ENCODE peak calls at places on chromosomes 6 and 20, in five cellular contexts. One of them, this sample, is unnamed.

GRCh38 chr6:167699141-167700036 is 127.3 kb upstream of the AFDN start:
- DNase-seq in psoas muscle: peak
- DNase-seq in left ventricle myocardium inferior: peak
- DNase-seq in COR-L47: no peak
- DNase-seq in natural killer cell treated with Interleukin-12 subunit alpha and Interleukin-12 subunit beta and Interleukin-15 and Interleukin-18, amount 100 ng/mL, for 72 hours: peak
- DNase-seq in this sample: no peak

GRCh38 chr6:125511809-125512341 is 210.1 kb upstream of the HDDC2 start:
- DNase-seq in psoas muscle: no peak
- DNase-seq in left ventricle myocardium inferior: no peak
- DNase-seq in COR-L47: no peak
- DNase-seq in natural killer cell treated with Interleukin-12 subunit alpha and Interleukin-12 subunit beta and Interleukin-15 and Interleukin-18, amount 100 ng/mL, for 72 hours: no peak
- DNase-seq in this sample: peak

GRCh38 chr6:30378290-30378937 is 33.5 kb downstream of the RPP21 start:
- DNase-seq in psoas muscle: no peak
- DNase-seq in left ventricle myocardium inferior: no peak
- DNase-seq in COR-L47: no peak
- DNase-seq in natural killer cell treated with Interleukin-12 subunit alpha and Interleukin-12 subunit beta and Interleukin-15 and Interleukin-18, amount 100 ng/mL, for 72 hours: no peak
- DNase-seq in this sample: peak

GRCh38 chr6:168149015-168149414 is 70.0 kb upstream of the FRMD1 start:
- DNase-seq in psoas muscle: no peak
- DNase-seq in left ventricle myocardium inferior: no peak
- DNase-seq in COR-L47: no peak
- DNase-seq in natural killer cell treated with Interleukin-12 subunit alpha and Interleukin-12 subunit beta and Interleukin-15 and Interleukin-18, amount 100 ng/mL, for 72 hours: no peak
- DNase-seq in this sample: no peak

GRCh38 chr20:3218307-3218988 is 9.2 kb downstream of the ITPA start:
- DNase-seq in psoas muscle: peak
- DNase-seq in left ventricle myocardium inferior: peak
- DNase-seq in COR-L47: peak
- DNase-seq in natural killer cell treated with Interleukin-12 subunit alpha and Interleukin-12 subunit beta and Interleukin-15 and Interleukin-18, amount 100 ng/mL, for 72 hours: peak
- DNase-seq in this sample: peak

GRCh38 chr6:136210450-136211165 is 39.5 kb downstream of the MTFR2 start:
- DNase-seq in psoas muscle: no peak
- DNase-seq in left ventricle myocardium inferior: no peak
- DNase-seq in COR-L47: no peak
- DNase-seq in natural killer cell treated with Interleukin-12 subunit alpha and Interleukin-12 subunit beta and Interleukin-15 and Interleukin-18, amount 100 ng/mL, for 72 hours: no peak
- DNase-seq in this sample: no peak

GRCh38 chr20:53948383-53949318 is 121.7 kb downstream of the BCAS1 start:
- DNase-seq in psoas muscle: no peak
- DNase-seq in left ventricle myocardium inferior: no peak
- DNase-seq in COR-L47: no peak
- DNase-seq in natural killer cell treated with Interleukin-12 subunit alpha and Interleukin-12 subunit beta and Interleukin-15 and Interleukin-18, amount 100 ng/mL, for 72 hours: no peak
- DNase-seq in this sample: no peak

GRCh38 chr6:125301435-125302391 is at the start of gene HDDC2:
- DNase-seq in psoas muscle: peak
- DNase-seq in left ventricle myocardium inferior: peak
- DNase-seq in COR-L47: no peak
- DNase-seq in natural killer cell treated with Interleukin-12 subunit alpha and Interleukin-12 subunit beta and Interleukin-15 and Interleukin-18, amount 100 ng/mL, for 72 hours: peak
- DNase-seq in this sample: peak

GRCh38 chr6:31497595-31498476 is at the start of gene MICB:
- DNase-seq in psoas muscle: peak
- DNase-seq in left ventricle myocardium inferior: peak
- DNase-seq in COR-L47: peak
- DNase-seq in natural killer cell treated with Interleukin-12 subunit alpha and Interleukin-12 subunit beta and Interleukin-15 and Interleukin-18, amount 100 ng/mL, for 72 hours: peak
- DNase-seq in this sample: peak

GRCh38 chr6:42979523-42980177 is 669 bp upstream of the PEX6 start:
- DNase-seq in psoas muscle: no peak
- DNase-seq in left ventricle myocardium inferior: no peak
- DNase-seq in COR-L47: peak
- DNase-seq in natural killer cell treated with Interleukin-12 subunit alpha and Interleukin-12 subunit beta and Interleukin-15 and Interleukin-18, amount 100 ng/mL, for 72 hours: no peak
- DNase-seq in this sample: no peak

GRCh38 chr20:53827996-53828672 is 234.5 kb upstream of the ZNF217 start:
- DNase-seq in psoas muscle: no peak
- DNase-seq in left ventricle myocardium inferior: no peak
- DNase-seq in COR-L47: no peak
- DNase-seq in natural killer cell treated with Interleukin-12 subunit alpha and Interleukin-12 subunit beta and Interleukin-15 and Interleukin-18, amount 100 ng/mL, for 72 hours: no peak
- DNase-seq in this sample: peak

GRCh38 chr20:53662595-53662994 is 69.0 kb upstream of the ZNF217 start:
- DNase-seq in psoas muscle: no peak
- DNase-seq in left ventricle myocardium inferior: no peak
- DNase-seq in COR-L47: no peak
- DNase-seq in natural killer cell treated with Interleukin-12 subunit alpha and Interleukin-12 subunit beta and Interleukin-15 and Interleukin-18, amount 100 ng/mL, for 72 hours: no peak
- DNase-seq in this sample: peak

GRCh38 chr6:81981812-81982211 is 229.3 kb upstream of the TENT5A start:
- DNase-seq in psoas muscle: no peak
- DNase-seq in left ventricle myocardium inferior: no peak
- DNase-seq in COR-L47: no peak
- DNase-seq in natural killer cell treated with Interleukin-12 subunit alpha and Interleukin-12 subunit beta and Interleukin-15 and Interleukin-18, amount 100 ng/mL, for 72 hours: no peak
- DNase-seq in this sample: peak

GRCh38 chr6:107344383-107344782 is 115.0 kb downstream of the PDSS2 start:
- DNase-seq in psoas muscle: no peak
- DNase-seq in left ventricle myocardium inferior: no peak
- DNase-seq in COR-L47: no peak
- DNase-seq in natural killer cell treated with Interleukin-12 subunit alpha and Interleukin-12 subunit beta and Interleukin-15 and Interleukin-18, amount 100 ng/mL, for 72 hours: no peak
- DNase-seq in this sample: no peak

GRCh38 chr20:47357296-47358051 is 975 bp upstream of the ZMYND8 start:
- DNase-seq in psoas muscle: peak
- DNase-seq in left ventricle myocardium inferior: peak
- DNase-seq in COR-L47: no peak
- DNase-seq in natural killer cell treated with Interleukin-12 subunit alpha and Interleukin-12 subunit beta and Interleukin-15 and Interleukin-18, amount 100 ng/mL, for 72 hours: peak
- DNase-seq in this sample: peak

GRCh38 chr6:66851930-66852329 is 1144.9 kb upstream of the EYS start:
- DNase-seq in psoas muscle: no peak
- DNase-seq in left ventricle myocardium inferior: no peak
- DNase-seq in COR-L47: no peak
- DNase-seq in natural killer cell treated with Interleukin-12 subunit alpha and Interleukin-12 subunit beta and Interleukin-15 and Interleukin-18, amount 100 ng/mL, for 72 hours: no peak
- DNase-seq in this sample: no peak

GRCh38 chr6:120077489-120077888 is 727.9 kb upstream of the MAN1A1 start:
- DNase-seq in psoas muscle: no peak
- DNase-seq in left ventricle myocardium inferior: no peak
- DNase-seq in COR-L47: no peak
- DNase-seq in natural killer cell treated with Interleukin-12 subunit alpha and Interleukin-12 subunit beta and Interleukin-15 and Interleukin-18, amount 100 ng/mL, for 72 hours: no peak
- DNase-seq in this sample: no peak

GRCh38 chr6:98927534-98927933 is 20.2 kb downstream of the FBXL4 start:
- DNase-seq in psoas muscle: no peak
- DNase-seq in left ventricle myocardium inferior: no peak
- DNase-seq in COR-L47: peak
- DNase-seq in natural killer cell treated with Interleukin-12 subunit alpha and Interleukin-12 subunit beta and Interleukin-15 and Interleukin-18, amount 100 ng/mL, for 72 hours: no peak
- DNase-seq in this sample: no peak

GRCh38 chr20:40414843-40415615 is 274.0 kb downstream of the MAFB start:
- DNase-seq in psoas muscle: no peak
- DNase-seq in left ventricle myocardium inferior: no peak
- DNase-seq in COR-L47: no peak
- DNase-seq in natural killer cell treated with Interleukin-12 subunit alpha and Interleukin-12 subunit beta and Interleukin-15 and Interleukin-18, amount 100 ng/mL, for 72 hours: no peak
- DNase-seq in this sample: no peak

GRCh38 chr20:46562373-46563169 is 12.1 kb upstream of the OCSTAMP start:
- DNase-seq in psoas muscle: peak
- DNase-seq in left ventricle myocardium inferior: peak
- DNase-seq in COR-L47: peak
- DNase-seq in natural killer cell treated with Interleukin-12 subunit alpha and Interleukin-12 subunit beta and Interleukin-15 and Interleukin-18, amount 100 ng/mL, for 72 hours: peak
- DNase-seq in this sample: peak

GRCh38 chr6:128097019-128097418 is 196.2 kb upstream of the THEMIS start:
- DNase-seq in psoas muscle: no peak
- DNase-seq in left ventricle myocardium inferior: no peak
- DNase-seq in COR-L47: no peak
- DNase-seq in natural killer cell treated with Interleukin-12 subunit alpha and Interleukin-12 subunit beta and Interleukin-15 and Interleukin-18, amount 100 ng/mL, for 72 hours: no peak
- DNase-seq in this sample: no peak

GRCh38 chr6:89311853-89312531 is 3.1 kb downstream of the GABRR2 start:
- DNase-seq in psoas muscle: peak
- DNase-seq in left ventricle myocardium inferior: peak
- DNase-seq in COR-L47: peak
- DNase-seq in natural killer cell treated with Interleukin-12 subunit alpha and Interleukin-12 subunit beta and Interleukin-15 and Interleukin-18, amount 100 ng/mL, for 72 hours: no peak
- DNase-seq in this sample: peak

GRCh38 chr6:43009124-43009523 is 4.6 kb downstream of the MEA1 start:
- DNase-seq in psoas muscle: peak
- DNase-seq in left ventricle myocardium inferior: peak
- DNase-seq in COR-L47: peak
- DNase-seq in natural killer cell treated with Interleukin-12 subunit alpha and Interleukin-12 subunit beta and Interleukin-15 and Interleukin-18, amount 100 ng/mL, for 72 hours: no peak
- DNase-seq in this sample: peak

GRCh38 chr20:51128198-51128597 is 105.3 kb upstream of the KCNG1 start:
- DNase-seq in psoas muscle: no peak
- DNase-seq in left ventricle myocardium inferior: no peak
- DNase-seq in COR-L47: no peak
- DNase-seq in natural killer cell treated with Interleukin-12 subunit alpha and Interleukin-12 subunit beta and Interleukin-15 and Interleukin-18, amount 100 ng/mL, for 72 hours: no peak
- DNase-seq in this sample: peak

GRCh38 chr6:135657207-135657606 is 159.7 kb upstream of the AHI1 start:
- DNase-seq in psoas muscle: no peak
- DNase-seq in left ventricle myocardium inferior: no peak
- DNase-seq in COR-L47: no peak
- DNase-seq in natural killer cell treated with Interleukin-12 subunit alpha and Interleukin-12 subunit beta and Interleukin-15 and Interleukin-18, amount 100 ng/mL, for 72 hours: no peak
- DNase-seq in this sample: no peak

GRCh38 chr6:32156891-32157290 is 3.0 kb downstream of the PPT2 start:
- DNase-seq in psoas muscle: no peak
- DNase-seq in left ventricle myocardium inferior: no peak
- DNase-seq in COR-L47: no peak
- DNase-seq in natural killer cell treated with Interleukin-12 subunit alpha and Interleukin-12 subunit beta and Interleukin-15 and Interleukin-18, amount 100 ng/mL, for 72 hours: no peak
- DNase-seq in this sample: no peak

GRCh38 chr6:25921525-25922203 is 8.8 kb downstream of the SLC17A2 start:
- DNase-seq in psoas muscle: no peak
- DNase-seq in left ventricle myocardium inferior: no peak
- DNase-seq in COR-L47: no peak
- DNase-seq in natural killer cell treated with Interleukin-12 subunit alpha and Interleukin-12 subunit beta and Interleukin-15 and Interleukin-18, amount 100 ng/mL, for 72 hours: no peak
- DNase-seq in this sample: no peak

GRCh38 chr6:155528982-155529453 is 73.4 kb upstream of the NOX3 start:
- DNase-seq in psoas muscle: no peak
- DNase-seq in left ventricle myocardium inferior: no peak
- DNase-seq in COR-L47: no peak
- DNase-seq in natural killer cell treated with Interleukin-12 subunit alpha and Interleukin-12 subunit beta and Interleukin-15 and Interleukin-18, amount 100 ng/mL, for 72 hours: no peak
- DNase-seq in this sample: peak

GRCh38 chr6:136166815-136167214 is 83.3 kb downstream of the MTFR2 start:
- DNase-seq in psoas muscle: no peak
- DNase-seq in left ventricle myocardium inferior: no peak
- DNase-seq in COR-L47: no peak
- DNase-seq in natural killer cell treated with Interleukin-12 subunit alpha and Interleukin-12 subunit beta and Interleukin-15 and Interleukin-18, amount 100 ng/mL, for 72 hours: no peak
- DNase-seq in this sample: no peak

GRCh38 chr20:17904027-17904426 is 64.6 kb downstream of the SNX5 start:
- DNase-seq in psoas muscle: no peak
- DNase-seq in left ventricle myocardium inferior: no peak
- DNase-seq in COR-L47: no peak
- DNase-seq in natural killer cell treated with Interleukin-12 subunit alpha and Interleukin-12 subunit beta and Interleukin-15 and Interleukin-18, amount 100 ng/mL, for 72 hours: no peak
- DNase-seq in this sample: no peak

GRCh38 chr6:137165375-137166246 is 7.8 kb downstream of the IL22RA2 start:
- DNase-seq in psoas muscle: no peak
- DNase-seq in left ventricle myocardium inferior: no peak
- DNase-seq in COR-L47: no peak
- DNase-seq in natural killer cell treated with Interleukin-12 subunit alpha and Interleukin-12 subunit beta and Interleukin-15 and Interleukin-18, amount 100 ng/mL, for 72 hours: peak
- DNase-seq in this sample: peak

GRCh38 chr6:105981002-105981887 is 104.9 kb upstream of the PRDM1 start:
- DNase-seq in psoas muscle: no peak
- DNase-seq in left ventricle myocardium inferior: peak
- DNase-seq in COR-L47: no peak
- DNase-seq in natural killer cell treated with Interleukin-12 subunit alpha and Interleukin-12 subunit beta and Interleukin-15 and Interleukin-18, amount 100 ng/mL, for 72 hours: no peak
- DNase-seq in this sample: no peak

GRCh38 chr20:10429443-10429981 is 4.5 kb downstream of the MKKS start:
- DNase-seq in psoas muscle: no peak
- DNase-seq in left ventricle myocardium inferior: no peak
- DNase-seq in COR-L47: no peak
- DNase-seq in natural killer cell treated with Interleukin-12 subunit alpha and Interleukin-12 subunit beta and Interleukin-15 and Interleukin-18, amount 100 ng/mL, for 72 hours: no peak
- DNase-seq in this sample: no peak

GRCh38 chr6:139588076-139588639 is 213.7 kb upstream of the CITED2 start:
- DNase-seq in psoas muscle: no peak
- DNase-seq in left ventricle myocardium inferior: no peak
- DNase-seq in COR-L47: peak
- DNase-seq in natural killer cell treated with Interleukin-12 subunit alpha and Interleukin-12 subunit beta and Interleukin-15 and Interleukin-18, amount 100 ng/mL, for 72 hours: no peak
- DNase-seq in this sample: peak

GRCh38 chr20:32871622-32872160 is 13.0 kb downstream of the EFCAB8 start:
- DNase-seq in psoas muscle: no peak
- DNase-seq in left ventricle myocardium inferior: no peak
- DNase-seq in COR-L47: no peak
- DNase-seq in natural killer cell treated with Interleukin-12 subunit alpha and Interleukin-12 subunit beta and Interleukin-15 and Interleukin-18, amount 100 ng/mL, for 72 hours: no peak
- DNase-seq in this sample: no peak

This sample was measured in EH.